ENCODE peak calls at places on chromosomes 1 and 21, in six cellular contexts. N is left cardiac atrium, S is endothelial cell, Y is HuH-7.5, P is HTR-8/SVneo, L is neural crest cell. G is an unnamed sample.

GRCh38 chr1:154212083-154212482 is 6.0 kb upstream of the CFAP141 start:
- DNase-seq in S (no peak), P (no peak), L (no peak), N (no peak), Y (no peak), G (no peak)

GRCh38 chr1:21524686-21525339 is 15.6 kb downstream of the ALPL start:
- DNase-seq in Y (no peak), S (peak), N (peak), L (no peak), P (no peak), G (no peak)

GRCh38 chr1:102120910-102121309 is 124.2 kb upstream of the OLFM3 start:
- DNase-seq in N (no peak), L (no peak), Y (no peak), S (no peak), P (no peak), G (no peak)

GRCh38 chr1:213830371-213830770 is 157.4 kb upstream of the PROX1 start:
- DNase-seq in L (no peak), S (no peak), N (no peak), Y (no peak), P (no peak), G (no peak)

GRCh38 chr1:73803380-73803779 is 394.6 kb downstream of the LRRIQ3 start:
- DNase-seq in L (no peak), P (no peak), S (no peak), N (no peak), Y (no peak), G (no peak)

GRCh38 chr1:3746389-3746783 is 5.9 kb upstream of the CCDC27 start:
- DNase-seq in L (no peak), S (no peak), N (no peak), Y (no peak), P (no peak), G (no peak)

GRCh38 chr1:205396972-205397616 is 24.8 kb downstream of the LEMD1 start:
- DNase-seq in L (peak), S (peak), P (peak), Y (peak), N (no peak), G (no peak)

GRCh38 chr1:181295215-181295614 is 188.1 kb upstream of the CACNA1E start:
- DNase-seq in L (no peak), Y (no peak), S (no peak), N (no peak), P (no peak), G (no peak)

GRCh38 chr1:155174334-155175280 is 958 bp downstream of the TRIM46 start:
- DNase-seq in N (peak), S (peak), L (no peak), Y (peak), P (no peak), G (peak)

GRCh38 chr1:43152866-43153265 is 19.2 kb downstream of the EBNA1BP2 start:
- DNase-seq in P (no peak), S (no peak), L (no peak), N (no peak), Y (no peak), G (no peak)

GRCh38 chr1:153557877-153558276 is 7.8 kb downstream of the S100A2 start:
- DNase-seq in Y (no peak), S (no peak), L (no peak), N (no peak), P (no peak), G (no peak)

GRCh38 chr1:1346501-1346890 is 2.7 kb downstream of the DVL1 start:
- DNase-seq in Y (no peak), N (no peak), P (no peak), S (no peak), L (no peak), G (no peak)

GRCh38 chr1:151542710-151543129 is 2.6 kb downstream of the TUFT1 start:
- DNase-seq in L (no peak), P (peak), Y (no peak), S (no peak), N (no peak), G (no peak)

GRCh38 chr1:167499657-167500056 is 18.7 kb downstream of the CD247 start:
- DNase-seq in Y (no peak), S (no peak), L (no peak), P (no peak), N (no peak), G (no peak)

GRCh38 chr1:51214615-51215131 is 21.4 kb upstream of the RNF11 start:
- DNase-seq in N (no peak), S (no peak), Y (no peak), P (no peak), L (no peak), G (no peak)

GRCh38 chr1:41791667-41792484 is 126.8 kb downstream of the HIVEP3 start:
- DNase-seq in Y (no peak), S (no peak), P (no peak), L (no peak), N (no peak), G (no peak)

GRCh38 chr1:84668185-84668584 is 22.1 kb downstream of the SSX2IP start:
- DNase-seq in Y (no peak), S (no peak), L (no peak), P (no peak), N (no peak), G (no peak)

GRCh38 chr1:2640626-2641025 is 7.8 kb upstream of the MMEL1 start:
- DNase-seq in L (no peak), Y (no peak), P (no peak), S (no peak), N (peak), G (peak)

GRCh38 chr1:94994805-94995204 is 67.9 kb upstream of the CNN3 start:
- DNase-seq in N (no peak), Y (no peak), S (no peak), L (no peak), P (no peak), G (no peak)

GRCh38 chr1:48054246-48054645 is 57.1 kb upstream of the TRABD2B start:
- DNase-seq in L (no peak), N (no peak), Y (no peak), P (no peak), S (no peak), G (no peak)

GRCh38 chr1:44300882-44301281 is 54.2 kb downstream of the ERI3 start:
- DNase-seq in Y (no peak), S (no peak), P (no peak), L (no peak), N (no peak), G (no peak)

GRCh38 chr1:89633745-89634625 is 1.1 kb downstream of the LRRC8C start:
- DNase-seq in P (peak), N (peak), Y (peak), L (peak), S (peak), G (no peak)

GRCh38 chr1:216074196-216074595 is 349.1 kb downstream of the USH2A start:
- DNase-seq in Y (no peak), N (no peak), L (no peak), S (no peak), P (no peak), G (no peak)

GRCh38 chr1:99207216-99207615 is 57.1 kb upstream of the PLPPR4 start:
- DNase-seq in Y (no peak), S (no peak), L (no peak), N (no peak), P (no peak), G (no peak)

GRCh38 chr1:119323216-119323982 is 45.2 kb upstream of the HAO2 start:
- DNase-seq in Y (no peak), L (no peak), N (no peak), P (no peak), S (no peak), G (no peak)

GRCh38 chr21:34936299-34936698 is 112.8 kb downstream of the RUNX1 start:
- DNase-seq in N (no peak), Y (no peak), P (no peak), S (no peak), L (no peak), G (no peak)

GRCh38 chr1:114033961-114034360 is 54.7 kb downstream of the OLFML3 start:
- DNase-seq in L (no peak), S (no peak), N (no peak), Y (no peak), P (no peak), G (no peak)

G was measured in 8988T.